ENCODE peak calls at places on chromosomes 7 and 10, in eight cellular contexts. B is MM.1S; Z is aorta; I is H9; J is DND-41; P is PC-9; N is naive thymus-derived CD4-positive, alpha-beta T cell; D is GM23248. Q is an unnamed sample.

GRCh38 chr10:44894691-44895090 is 16.4 kb upstream of the TMEM72 start:
- DNase-seq in N (no peak), I (no peak), Z (no peak), P (no peak), J (no peak), B (no peak), D (no peak), Q (no peak)

GRCh38 chr10:90306187-90306586 is 551.7 kb downstream of the HTR7 start:
- DNase-seq in I (no peak), B (no peak), Z (no peak), D (no peak), J (no peak), P (no peak), N (no peak), Q (no peak)

GRCh38 chr10:96255569-96256335 is 15.6 kb downstream of the BLNK start:
- DNase-seq in B (no peak), Z (no peak), J (no peak), I (no peak), N (no peak), P (no peak), D (no peak), Q (no peak)

GRCh38 chr7:157444011-157444842 is 107.4 kb downstream of the DNAJB6 start:
- DNase-seq in P (no peak), D (no peak), I (no peak), J (no peak), B (no peak), Z (peak; percentile 66), N (no peak), Q (no peak)

GRCh38 chr7:114663502-114663901 is 248.9 kb downstream of the FOXP2 start:
- DNase-seq in B (peak; percentile 43), Z (no peak), D (peak; percentile 42), N (no peak), J (no peak), I (no peak), P (no peak), Q (no peak)

GRCh38 chr7:7104314-7104698 is 78.0 kb upstream of the C1GALT1 start:
- DNase-seq in Z (no peak), B (no peak), D (no peak), N (no peak), I (no peak), P (no peak), J (no peak), Q (no peak)

GRCh38 chr7:81162771-81163525 is 244.1 kb upstream of the SEMA3C start:
- DNase-seq in J (no peak), N (no peak), D (peak; percentile 38), Z (no peak), B (no peak), P (no peak), I (no peak), Q (no peak)

GRCh38 chr10:132572545-132572937 is 35.0 kb downstream of the INPP5A start:
- DNase-seq in N (no peak), I (no peak), B (no peak), P (peak; percentile 39), D (peak; percentile 26), J (no peak), Z (no peak), Q (no peak)

DNA sequence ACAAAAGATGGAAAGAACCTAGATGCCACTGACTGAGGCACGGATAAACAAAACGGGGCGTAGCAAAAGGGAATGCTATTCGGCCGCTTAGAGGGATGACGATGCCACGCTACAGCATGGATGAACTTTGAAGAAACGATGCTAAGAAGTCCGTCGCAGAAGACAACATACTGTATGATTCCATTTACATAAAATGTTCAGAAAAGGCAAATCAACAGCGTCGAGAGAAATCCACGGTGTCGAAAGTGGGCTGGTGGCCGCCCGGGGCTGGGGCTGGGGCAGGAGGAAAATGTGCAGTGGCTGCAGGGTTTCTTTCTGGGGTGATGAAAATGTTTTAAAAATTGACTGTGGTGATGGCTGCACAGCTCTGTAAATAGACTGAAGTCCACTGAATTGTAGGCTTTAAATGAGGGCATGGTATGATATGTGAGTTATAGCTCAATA is 24.1 kb downstream of the GNA12 start:
- DNase-seq in P (no peak), N (no peak), I (no peak), B (no peak), D (no peak), Z (no peak), J (no peak), Q (no peak)
- H3K4me1 ChIP-seq in P (peaks cover 67% of the 10 kb centered on the region), N (no peaks in the 10 kb centered on the region), I (peaks cover 41% of the 10 kb centered on the region), B (peaks cover 9% of the 10 kb centered on the region), D (peaks cover 45% of the 10 kb centered on the region), Z (no peaks in the 10 kb centered on the region), J (no peaks in the 10 kb centered on the region), Q (no peaks in the 10 kb centered on the region)

GRCh38 chr10:68474021-68474420 is 2.2 kb upstream of the DNA2 start:
- DNase-seq in Z (no peak), I (no peak), N (no peak), B (no peak), D (peak; percentile 4), P (no peak), J (no peak), Q (no peak)

GRCh38 chr10:68471063-68471585 is 649 bp downstream of the DNA2 start:
- DNase-seq in N (no peak), I (no peak), Z (no peak), P (peak; percentile 58), J (no peak), D (no peak), B (no peak), Q (no peak)

GRCh38 chr10:68470300-68470699 is 1.5 kb downstream of the DNA2 start:
- DNase-seq in I (no peak), J (no peak), N (no peak), B (no peak), Z (no peak), P (no peak), D (no peak), Q (no peak)

GRCh38 chr10:68471586-68472408 is at the start of gene DNA2:
- DNase-seq in J (peak; percentile 86), P (peak; percentile 56), B (peak; percentile 90), Z (peak; percentile 89), D (peak; percentile 82), N (peak; percentile 72), I (peak; percentile 90), Q (peak; percentile 70)

DNA sequence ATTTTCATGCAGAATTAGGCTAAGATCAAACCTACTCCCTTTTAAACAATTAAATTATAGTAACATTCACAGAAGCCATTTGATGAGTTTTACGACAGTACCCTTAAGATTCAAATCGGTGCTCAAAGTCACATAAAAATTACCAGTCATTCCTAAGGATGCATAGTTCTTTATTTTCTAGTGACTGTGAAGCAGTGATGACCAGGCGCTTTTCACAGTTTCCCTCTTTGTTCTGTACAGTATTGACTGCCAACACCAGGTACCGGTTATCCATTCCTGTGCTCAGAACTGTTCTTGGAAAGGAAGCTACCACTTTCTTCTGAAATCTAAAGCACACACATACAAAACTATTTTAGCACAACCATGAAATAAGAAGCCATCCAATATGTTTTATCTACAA is 1.9 kb downstream of the DNA2 start:
- DNase-seq in P (no peak), Z (no peak), B (no peak), D (no peak), N (no peak), J (no peak), I (no peak), Q (no peak)
- H3K4me1 ChIP-seq in P (peaks cover 15% of the 10 kb centered on the region), Z (no peaks in the 10 kb centered on the region), B (peaks cover 5% of the 10 kb centered on the region), D (peaks cover 7% of the 10 kb centered on the region), N (peaks cover 5% of the 10 kb centered on the region), J (peaks cover 21% of the 10 kb centered on the region), I (no peaks in the 10 kb centered on the region), Q (peaks cover 16% of the 10 kb centered on the region)

GRCh38 chr7:94439893-94440381 is 45.2 kb downstream of the COL1A2 start:
- DNase-seq in B (no peak), J (no peak), D (peak; percentile 27), I (no peak), P (no peak), N (no peak), Z (no peak), Q (no peak)
- H3K4me1 ChIP-seq in B (no peaks in the 10 kb centered on the region), J (no peaks in the 10 kb centered on the region), D (peaks cover 19% of the 10 kb centered on the region), I (no peaks in the 10 kb centered on the region), P (no peaks in the 10 kb centered on the region), N (no peaks in the 10 kb centered on the region), Z (no peaks in the 10 kb centered on the region), Q (no peaks in the 10 kb centered on the region)

DNA sequence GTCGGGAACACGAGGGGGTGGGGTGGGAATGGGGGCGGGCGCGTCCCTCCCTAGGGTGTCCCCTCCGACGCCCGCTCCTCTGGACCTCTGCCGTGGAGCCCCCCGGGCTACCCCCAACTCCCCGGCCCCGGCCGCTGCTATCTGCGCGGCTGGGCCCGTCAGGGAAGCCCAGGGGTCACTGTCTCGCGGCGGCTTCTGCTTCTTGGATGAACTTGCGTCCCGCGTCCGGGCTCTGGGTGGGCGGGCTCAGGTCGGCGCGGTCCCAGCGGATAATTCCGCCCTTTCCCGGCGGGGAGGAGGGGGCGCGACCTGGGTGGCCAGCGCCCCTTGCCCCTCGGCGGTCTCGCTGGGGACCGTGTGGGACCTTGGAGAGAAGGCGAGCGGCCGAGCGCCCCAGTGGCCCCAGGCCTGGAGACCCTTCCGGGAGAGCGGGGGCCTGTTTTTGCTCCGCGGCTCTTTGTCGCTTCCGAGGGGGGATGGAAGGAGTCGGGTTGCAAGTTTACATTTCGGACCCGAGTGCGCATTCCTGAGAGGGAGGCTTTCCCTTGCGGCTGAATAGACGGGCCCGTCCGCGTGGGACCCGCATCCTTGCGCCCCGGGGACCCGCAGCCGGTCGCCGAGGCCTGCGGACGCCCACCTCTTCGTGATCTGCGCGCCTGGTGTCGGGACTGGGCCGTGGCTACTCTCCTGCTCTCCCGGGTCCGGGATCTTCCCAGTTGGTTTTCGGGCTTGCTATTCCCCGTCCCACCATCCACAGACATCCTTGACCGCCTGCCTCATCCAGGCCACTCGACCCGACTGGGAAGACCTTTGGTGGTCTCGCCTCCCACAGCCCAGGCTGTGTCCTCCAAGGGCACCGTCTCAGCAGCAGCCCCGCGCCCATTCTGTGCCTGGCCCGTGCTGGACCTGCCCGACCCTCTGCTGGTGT is 812 bp downstream of the DOCK1 start:
- DNase-seq in N (no peak), B (no peak), D (peak; percentile 75), Z (peak; percentile 82), I (peak; percentile 69), J (no peak), P (no peak), Q (no peak)
- H3K4me1 ChIP-seq in N (no peaks in the 10 kb centered on the region), B (no peaks in the 10 kb centered on the region), D (peaks cover 12% of the 10 kb centered on the region), Z (no peaks in the 10 kb centered on the region), I (peaks cover under 1% of the 10 kb centered on the region), J (no peaks in the 10 kb centered on the region), P (peaks cover 27% of the 10 kb centered on the region), Q (no peaks in the 10 kb centered on the region)

DNA sequence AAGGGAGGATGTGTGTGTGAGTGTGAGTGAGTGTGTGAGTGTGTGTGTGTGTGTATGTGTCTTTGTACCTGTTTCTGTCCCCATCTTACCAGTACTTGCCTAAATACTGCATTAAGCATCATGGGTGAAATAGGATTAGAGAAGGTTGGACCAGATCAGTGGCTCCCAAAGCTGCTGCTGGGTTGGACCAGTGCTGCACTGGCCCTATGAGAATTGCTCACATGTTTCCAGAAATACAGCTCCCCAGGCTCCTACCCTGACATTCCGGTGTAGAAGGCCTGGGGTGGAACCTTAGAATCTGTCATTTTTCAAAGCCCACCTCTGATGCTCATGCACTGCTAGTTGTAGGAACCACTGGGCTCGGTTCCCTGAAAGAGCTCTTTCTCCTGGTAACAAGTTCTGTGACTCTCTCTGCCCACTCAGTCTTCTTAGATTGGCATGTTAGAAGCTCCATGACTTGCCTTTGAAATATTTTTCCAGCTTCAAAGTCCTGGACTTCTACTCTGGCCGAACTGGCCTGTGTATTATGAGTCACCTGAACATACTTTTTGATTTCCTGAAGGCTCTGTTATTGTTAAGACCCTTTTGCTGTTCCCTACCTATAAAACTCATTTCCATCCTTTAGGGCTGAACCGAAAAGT is 224.7 kb downstream of the CUX1 start:
- DNase-seq in P (peak; percentile 69), J (no peak), I (no peak), Z (no peak), N (no peak), B (no peak), D (peak; percentile 86), Q (no peak)
- H3K4me1 ChIP-seq in P (peaks cover 6% of the 10 kb centered on the region), J (peaks cover 29% of the 10 kb centered on the region), I (no peaks in the 10 kb centered on the region), Z (no peaks in the 10 kb centered on the region), N (no peaks in the 10 kb centered on the region), B (no peaks in the 10 kb centered on the region), D (peaks cover 33% of the 10 kb centered on the region), Q (no peaks in the 10 kb centered on the region)